ENCODE peak calls at places on chromosomes 6 and 20, in nine cellular contexts. O, B, Q, N, L, A, S, M and F are unnamed samples.

GRCh38 chr6:158500016-158500735 is 59.7 kb upstream of the TMEM181 start:
- DNase-seq in L (no peak), N (no peak), B (no peak), M (no peak), Q (no peak), O (no peak), A (no peak), S (peak; percentile 61), F (peak; percentile 74)

GRCh38 chr20:59008715-59009336 is 1.8 kb upstream of the CTSZ start:
- DNase-seq in Q (no peak), B (no peak), L (no peak), M (no peak), N (no peak), O (no peak), A (no peak), S (no peak), F (no peak)

GRCh38 chr20:17556842-17557674 is 12.8 kb upstream of the DSTN start:
- DNase-seq in A (no peak), Q (no peak), S (peak; percentile 57), L (no peak), B (no peak), O (no peak), M (no peak), N (no peak), F (peak; percentile 73)

GRCh38 chr6:149716181-149716580 is 1.7 kb downstream of the LATS1 start:
- DNase-seq in S (no peak), B (no peak), A (no peak), O (no peak), Q (peak; percentile 7), N (no peak), M (no peak), L (no peak), F (no peak)

GRCh38 chr6:53168516-53169257 is 20.0 kb upstream of the GCM1 start:
- DNase-seq in L (no peak), N (no peak), O (no peak), S (peak; percentile 78), A (no peak), B (no peak), Q (no peak), M (no peak), F (peak; percentile 64)

GRCh38 chr6:12958052-12958706 is 241.6 kb downstream of the PHACTR1 start:
- DNase-seq in O (no peak), N (no peak), L (no peak), M (no peak), Q (no peak), A (no peak), S (peak; percentile 37), B (no peak), F (peak; percentile 41)

GRCh38 chr6:82875573-82876185 is 190.0 kb downstream of the UBE3D start:
- DNase-seq in S (peak; percentile 88), M (no peak), A (no peak), B (no peak), N (no peak), L (no peak), O (no peak), Q (no peak), F (peak; percentile 53)

GRCh38 chr6:89284081-89284480 is 31.0 kb downstream of the GABRR2 start:
- DNase-seq in S (no peak), M (no peak), L (no peak), A (no peak), O (no peak), N (no peak), B (no peak), Q (no peak), F (no peak)

GRCh38 chr6:24802271-24803059 is 3.7 kb upstream of the ARMH2 start:
- DNase-seq in N (no peak), M (no peak), B (no peak), S (peak; percentile 51), O (no peak), Q (no peak), A (no peak), L (no peak), F (peak; percentile 16)

GRCh38 chr6:61555993-61556392 is 730.0 kb downstream of the KHDRBS2 start:
- DNase-seq in S (no peak), A (no peak), Q (no peak), L (no peak), B (no peak), M (no peak), N (no peak), O (no peak), F (no peak)

GRCh38 chr6:64973142-64973541 is 733.9 kb downstream of the EYS start:
- DNase-seq in S (no peak), O (no peak), L (no peak), M (no peak), N (no peak), A (no peak), Q (no peak), B (no peak), F (no peak)

GRCh38 chr20:35226775-35227681 is 538 bp downstream of the MMP24 start:
- DNase-seq in B (peak; percentile 38), O (peak; percentile 19), Q (peak; percentile 41), S (peak; percentile 46), M (no peak), L (peak; percentile 47), N (no peak), A (peak; percentile 69), F (peak; percentile 87)

GRCh38 chr6:37492236-37493046 is 7.3 kb downstream of the CCDC167 start:
- DNase-seq in O (no peak), Q (no peak), M (no peak), S (no peak), B (no peak), A (no peak), L (no peak), N (no peak), F (no peak)

GRCh38 chr6:132392792-132393191 is 8.5 kb downstream of the MOXD1 start:
- DNase-seq in S (peak; percentile 18), Q (peak; percentile 37), N (no peak), A (no peak), B (no peak), L (no peak), O (no peak), M (no peak), F (no peak)

GRCh38 chr6:38867726-38868125 is 152.6 kb downstream of the DNAH8 start:
- DNase-seq in M (no peak), N (no peak), Q (no peak), A (no peak), L (no peak), B (no peak), S (peak; percentile 4), O (no peak), F (no peak)

GRCh38 chr20:4104045-4104444 is 88.7 kb upstream of the RNF24 start:
- DNase-seq in N (no peak), B (no peak), Q (no peak), L (no peak), A (no peak), M (no peak), O (no peak), S (no peak), F (no peak)

GRCh38 chr6:149964243-149965190 is 774 bp downstream of the ULBP1 start:
- DNase-seq in M (no peak), Q (peak; percentile 37), L (peak; percentile 44), B (no peak), O (no peak), N (no peak), A (no peak), S (peak; percentile 35), F (peak; percentile 45)

GRCh38 chr6:15948930-15949900 is 179.7 kb upstream of the MYLIP start:
- DNase-seq in A (no peak), M (no peak), N (no peak), Q (no peak), L (no peak), S (no peak), B (no peak), O (no peak), F (no peak)

GRCh38 chr6:88512951-88513350 is 346.8 kb upstream of the CNR1 start:
- DNase-seq in B (no peak), M (no peak), S (no peak), L (no peak), N (no peak), Q (no peak), O (no peak), A (no peak), F (no peak)